ENCODE peak calls at places on chromosomes 16 and 17, in nine cellular contexts. L is transverse colon, M is uterus, Y is body of pancreas, F is thyroid gland, G is heart left ventricle, Z is Peyer's patch, I is K562, P is A549. R is an unnamed sample.

GRCh38 chr17:38783227-38783626 is 16.1 kb downstream of the PIP4K2B start:
- DNase-seq in L (no peak), M (no peak), Y (no peak), F (no peak), G (no peak), Z (no peak), I (no peak), P (no peak), R (no peak)

GRCh38 chr17:50657054-50657453 is 22.4 kb downstream of the ABCC3 start:
- DNase-seq in L (no peak), M (no peak), Y (no peak), F (no peak), G (no peak), Z (no peak), I (no peak), P (no peak), R (no peak)

GRCh38 chr16:74984194-74984669 is 691 bp downstream of the WDR59 start:
- DNase-seq in L (no peak), M (no peak), Y (peak), F (peak), G (no peak), Z (no peak), I (no peak), P (peak), R (peak)

GRCh38 chr17:65666869-65667268 is 105.4 kb upstream of the AXIN2 start:
- DNase-seq in L (no peak), M (no peak), Y (no peak), F (no peak), G (no peak), Z (no peak), I (no peak), P (no peak), R (no peak)

GRCh38 chr16:84367297-84367680 is 1.0 kb upstream of the ATP2C2 start:
- DNase-seq in L (peak), M (no peak), Y (no peak), F (no peak), G (no peak), Z (no peak), I (no peak), P (no peak), R (no peak)

GRCh38 chr16:2986623-2987188 is 6.5 kb upstream of the PKMYT1 start:
- DNase-seq in L (no peak), M (no peak), Y (no peak), F (no peak), G (no peak), Z (no peak), I (no peak), P (no peak), R (no peak)

GRCh38 chr16:27241658-27242057 is 26.9 kb downstream of the NSMCE1 start:
- DNase-seq in L (no peak), M (peak), Y (no peak), F (no peak), G (no peak), Z (peak), I (no peak), P (no peak), R (no peak)

GRCh38 chr16:74297296-74297665 is 667 bp downstream of the PSMD7 start:
- DNase-seq in L (peak), M (peak), Y (no peak), F (no peak), G (peak), Z (peak), I (no peak), P (no peak), R (peak)

GRCh38 chr17:63124536-63124935 is 158.5 kb downstream of the TANC2 start:
- DNase-seq in L (no peak), M (no peak), Y (no peak), F (no peak), G (no peak), Z (no peak), I (no peak), P (peak), R (no peak)

GRCh38 chr16:57591086-57591869 is 37.2 kb upstream of the ADGRG1 start:
- DNase-seq in L (peak), M (peak), Y (peak), F (peak), G (peak), Z (peak), I (peak), P (peak), R (peak)

GRCh38 chr17:78444392-78444791 is 65.9 kb downstream of the PGS1 start:
- DNase-seq in L (no peak), M (no peak), Y (no peak), F (no peak), G (peak), Z (no peak), I (peak), P (no peak), R (no peak)

GRCh38 chr16:75280331-75280804 is 28.9 kb upstream of the BCAR1 start:
- DNase-seq in L (no peak), M (no peak), Y (no peak), F (no peak), G (no peak), Z (no peak), I (no peak), P (no peak), R (no peak)

GRCh38 chr17:40326014-40326831 is 17.2 kb downstream of the RARA start:
- DNase-seq in L (peak), M (no peak), Y (no peak), F (no peak), G (peak), Z (no peak), I (no peak), P (no peak), R (no peak)

GRCh38 chr17:76973040-76973439 is 104.8 kb downstream of the MGAT5B start:
- DNase-seq in L (no peak), M (no peak), Y (no peak), F (peak), G (no peak), Z (no peak), I (no peak), P (no peak), R (no peak)

DNA sequence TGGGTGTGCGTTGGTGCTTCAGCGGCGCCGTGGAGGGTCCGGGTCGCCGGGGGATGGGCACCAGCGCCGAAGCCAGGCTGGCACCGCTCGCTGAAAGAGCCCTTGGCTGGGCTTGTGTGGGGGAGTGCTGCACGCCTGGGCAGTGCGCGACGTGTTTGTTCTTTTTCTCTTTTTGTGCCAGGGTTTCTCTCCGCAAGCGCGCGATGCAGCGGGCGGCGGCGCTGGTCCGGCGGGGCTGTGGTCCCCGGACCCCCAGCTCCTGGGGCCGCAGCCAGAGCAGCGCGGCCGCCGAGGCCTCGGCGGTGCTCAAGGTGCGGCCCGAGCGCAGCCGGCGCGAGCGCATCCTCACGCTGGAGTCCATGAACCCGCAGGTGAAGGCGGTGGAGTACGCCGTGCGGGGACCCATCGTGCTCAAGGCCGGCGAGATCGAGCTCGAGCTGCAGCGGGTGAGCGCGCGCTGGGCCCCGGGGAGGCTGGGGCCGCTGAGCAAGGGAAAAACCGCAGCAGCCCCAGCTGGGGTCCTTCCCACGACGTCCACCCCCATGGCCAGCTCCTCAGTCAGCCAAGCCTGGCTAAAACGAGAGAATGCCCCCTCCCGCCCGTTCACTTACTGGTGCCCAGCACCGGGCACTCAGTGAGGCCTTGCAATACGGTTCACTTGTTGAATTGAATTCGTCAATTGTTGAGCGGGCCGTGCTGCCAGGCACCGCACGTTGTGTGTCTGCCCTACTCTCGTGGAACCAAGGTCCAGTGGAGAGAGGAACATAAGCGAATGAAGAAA is 541 bp downstream of the GPT2 start:
- DNase-seq in L (peak), M (no peak), Y (peak), F (peak), G (no peak), Z (no peak), I (peak), P (no peak), R (peak)
- TF ChIP-seq POLR2A in L (no peak), M (no peak), Y (peak), F (no peak), G (no peak), Z (no peak), I (no peak), P (no peak), R (no peak)

GRCh38 chr16:71287454-71287853 is 1.7 kb downstream of the CMTR2 start:
- DNase-seq in L (no peak), M (no peak), Y (no peak), F (no peak), G (no peak), Z (no peak), I (no peak), P (no peak), R (no peak)

GRCh38 chr16:71288570-71288889 is 672 bp downstream of the CMTR2 start:
- DNase-seq in L (no peak), M (no peak), Y (no peak), F (no peak), G (no peak), Z (no peak), I (no peak), P (peak), R (no peak)

GRCh38 chr16:71289732-71290062 is 495 bp upstream of the CMTR2 start:
- DNase-seq in L (no peak), M (no peak), Y (no peak), F (no peak), G (no peak), Z (no peak), I (no peak), P (no peak), R (no peak)

GRCh38 chr16:71287903-71288302 is 1.3 kb downstream of the CMTR2 start:
- DNase-seq in L (no peak), M (no peak), Y (no peak), F (no peak), G (no peak), Z (no peak), I (no peak), P (no peak), R (no peak)

DNA sequence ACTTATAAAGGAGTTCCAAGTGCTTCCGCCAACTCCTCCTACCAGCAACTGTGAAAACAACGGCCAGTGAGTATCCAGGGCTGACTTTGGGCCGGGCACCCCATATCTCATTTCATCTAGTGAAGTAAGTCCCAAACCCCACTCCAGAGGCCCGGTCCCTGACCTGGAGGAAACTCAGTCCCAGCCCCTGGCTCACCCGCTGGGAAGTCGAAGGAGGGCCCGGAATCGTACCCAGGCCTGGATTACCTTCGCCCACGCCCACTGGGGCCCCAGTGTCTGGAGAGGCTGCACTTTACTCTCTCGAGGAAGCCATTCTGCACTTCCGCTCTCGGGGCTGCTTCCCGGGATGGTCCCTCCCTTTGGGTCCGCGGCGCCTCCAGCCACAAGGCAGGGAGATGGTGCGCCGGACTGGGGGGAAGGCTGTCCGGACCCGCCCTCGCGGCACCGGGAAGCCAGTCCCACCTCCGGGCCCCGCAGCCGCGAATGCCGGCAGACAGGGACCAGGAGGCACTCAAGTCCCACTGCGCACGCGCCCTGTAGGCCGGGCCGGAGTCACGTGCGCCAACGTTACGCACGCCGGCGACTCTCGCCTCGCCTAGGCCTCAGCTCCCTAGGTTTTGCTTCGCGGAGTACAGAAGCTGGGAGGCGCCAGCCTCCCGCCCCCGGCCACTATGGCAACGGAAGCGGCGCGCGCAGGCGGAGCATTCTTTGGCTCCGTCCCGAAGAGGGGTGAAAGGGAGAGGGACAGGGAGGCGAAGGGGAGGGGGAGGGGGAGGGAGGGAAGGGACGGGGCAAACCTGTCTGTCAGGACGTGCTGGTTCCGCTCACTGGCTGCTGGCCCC is at the start of gene CMTR2:
- DNase-seq in L (peak), M (peak), Y (peak), F (peak), G (peak), Z (peak), I (peak), P (peak), R (peak)
- TF ChIP-seq POLR2A in L (peak), M (peak), Y (peak), F (peak), G (no peak), Z (peak), I (peak), P (peak), R (peak)

DNA sequence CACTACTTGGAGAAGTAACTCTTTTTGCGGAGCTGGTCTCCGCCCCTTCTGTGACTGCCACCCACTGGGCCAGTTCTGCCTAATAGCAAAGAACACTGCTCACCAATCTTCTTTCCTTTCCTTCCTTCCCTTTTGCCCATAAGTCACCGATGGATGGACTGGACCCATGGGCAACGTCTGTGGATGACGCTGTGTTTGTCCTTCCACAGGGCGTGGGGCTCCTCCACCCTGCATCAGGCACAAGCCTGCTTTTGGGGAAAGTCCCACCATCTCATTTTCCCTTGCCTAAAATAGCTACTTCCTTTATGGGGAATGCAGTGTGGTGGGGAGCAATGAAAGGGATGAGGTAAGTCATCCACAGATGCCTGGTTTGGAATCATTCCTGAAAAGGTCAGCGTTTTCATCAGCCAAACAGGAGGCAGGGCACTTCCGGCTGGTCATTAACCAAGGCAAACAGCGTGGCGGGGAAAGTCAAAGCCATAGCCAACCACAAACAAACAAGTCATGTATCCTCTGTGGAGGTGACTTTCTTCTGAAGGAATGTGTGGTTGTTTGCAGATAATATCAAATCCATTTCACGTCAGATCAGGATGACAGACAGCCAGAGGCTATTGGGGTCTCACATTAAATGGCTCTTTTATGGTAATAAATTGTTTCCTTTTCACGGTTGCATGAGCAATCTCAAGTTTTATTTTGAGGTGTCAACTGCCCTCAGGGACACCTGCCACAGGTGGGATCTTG is 30.7 kb upstream of the MED9 start:
- DNase-seq in L (peak), M (peak), Y (peak), F (peak), G (no peak), Z (peak), I (no peak), P (peak), R (no peak)
- TF ChIP-seq POLR2A in L (no peak), M (peak), Y (peak), F (no peak), G (no peak), Z (no peak), I (no peak), P (no peak), R (no peak)

DNA sequence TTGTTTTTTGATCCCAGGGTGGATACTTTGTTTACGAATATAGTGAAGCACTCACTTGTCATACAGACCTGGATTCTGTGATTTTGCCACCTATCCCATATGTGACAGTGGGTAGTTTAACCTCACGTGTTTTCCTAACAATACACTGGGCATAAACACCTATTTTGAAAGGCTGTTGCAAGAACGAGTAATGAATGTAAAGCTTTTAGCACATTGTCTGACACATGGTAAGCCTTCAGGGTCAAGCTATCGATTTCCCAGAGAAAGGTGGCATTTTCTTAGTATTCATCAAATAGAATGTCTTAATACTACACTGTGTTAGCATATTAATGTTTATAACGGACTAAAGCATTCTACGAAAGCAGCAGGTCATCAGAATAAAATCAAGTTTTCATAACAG is 1.9 kb downstream of the CHTF8 start:
- DNase-seq in L (no peak), M (no peak), Y (no peak), F (no peak), G (no peak), Z (no peak), I (no peak), P (no peak), R (no peak)
- TF ChIP-seq POLR2A in L (no peak), M (no peak), Y (no peak), F (no peak), G (no peak), Z (no peak), I (no peak), P (no peak), R (no peak)

GRCh38 chr16:15993128-15993527 is 43.7 kb downstream of the ABCC1 start:
- DNase-seq in L (no peak), M (no peak), Y (no peak), F (no peak), G (no peak), Z (no peak), I (no peak), P (no peak), R (no peak)
- TF ChIP-seq POLR2A in L (no peak), M (no peak), Y (no peak), F (no peak), G (no peak), Z (no peak), I (no peak), P (no peak), R (no peak)

GRCh38 chr16:71283612-71284011 is 5.6 kb downstream of the CMTR2 start:
- DNase-seq in L (no peak), M (no peak), Y (no peak), F (no peak), G (no peak), Z (no peak), I (no peak), P (no peak), R (no peak)

GRCh38 chr16:71282943-71283342 is 6.3 kb downstream of the CMTR2 start:
- DNase-seq in L (no peak), M (no peak), Y (no peak), F (no peak), G (no peak), Z (no peak), I (no peak), P (no peak), R (no peak)
- TF ChIP-seq POLR2A in L (no peak), M (no peak), Y (no peak), F (no peak), G (no peak), Z (no peak), I (no peak), P (no peak), R (peak)

DNA sequence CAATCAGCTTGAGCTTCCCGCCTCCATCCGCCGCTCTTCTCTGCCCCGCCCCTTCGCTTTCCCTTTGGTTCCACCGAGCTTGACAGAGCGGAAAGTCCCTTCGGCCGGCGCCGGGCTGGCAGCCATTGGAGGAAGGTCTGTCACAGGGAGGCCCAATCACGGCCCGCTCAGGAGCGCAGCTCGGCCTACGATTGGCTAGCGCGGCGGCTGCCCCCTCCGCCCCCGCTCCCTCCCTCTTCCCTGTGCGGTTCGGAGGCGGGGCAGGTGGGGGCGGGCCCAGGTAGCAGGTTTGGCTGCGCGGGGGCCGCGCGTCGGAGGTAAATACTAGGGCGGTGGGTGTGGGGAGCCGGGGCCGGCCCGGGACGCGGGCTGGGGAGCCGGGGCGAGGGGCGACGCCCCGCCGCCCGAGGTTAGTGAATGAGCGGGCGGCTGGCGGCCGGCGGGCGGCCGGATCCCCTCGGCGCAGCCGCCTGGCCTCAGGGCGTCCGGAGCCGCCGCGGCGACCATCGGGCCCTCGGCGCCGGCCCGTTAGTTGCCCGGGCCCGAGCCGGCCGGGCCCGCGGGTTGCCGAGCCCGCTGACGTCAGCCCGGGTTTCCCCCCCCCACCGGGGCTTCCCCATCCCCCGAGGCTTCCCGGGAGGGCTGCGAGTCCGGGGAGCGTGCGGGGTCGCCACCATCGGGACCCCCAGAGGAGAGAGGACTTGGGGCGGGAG is at the start of gene CYLD:
- DNase-seq in L (peak), M (peak), Y (peak), F (peak), G (peak), Z (peak), I (peak), P (peak), R (peak)
- TF ChIP-seq POLR2A in L (peak), M (peak), Y (peak), F (peak), G (no peak), Z (peak), I (no peak), P (no peak), R (no peak)

GRCh38 chr17:17572010-17572785 is 19.3 kb downstream of the PEMT start:
- DNase-seq in L (no peak), M (no peak), Y (no peak), F (no peak), G (no peak), Z (no peak), I (no peak), P (no peak), R (no peak)
- TF ChIP-seq POLR2A in L (no peak), M (no peak), Y (no peak), F (no peak), G (no peak), Z (no peak), I (no peak), P (no peak), R (no peak)

R was measured in erythroblast.